ENCODE peak calls at places on chromosomes 4 and X, in eight cellular contexts. T is stomach, I is tibial artery, D is IMR-90, E is PC-3, K is cardiac muscle cell, C is breast epithelium, X is fibroblast of lung. U is an unnamed sample.

GRCh38 chr4:158936238-158936637 is 166.6 kb upstream of the RAPGEF2 start:
- DNase-seq in C (no peak), D (no peak), K (no peak), E (no peak), X (peak; percentile 56), I (no peak), T (no peak), U (no peak)

GRCh38 chr4:126604273-126604867 is 1028.4 kb upstream of the INTU start:
- DNase-seq in T (no peak), D (peak; percentile 61), K (peak; percentile 65), C (no peak), X (peak; percentile 71), E (peak; percentile 38), I (no peak), U (no peak)

GRCh38 chr4:84166486-84166885 is 332.6 kb downstream of the NKX6-1 start:
- DNase-seq in X (no peak), K (no peak), I (no peak), C (no peak), E (no peak), T (no peak), D (no peak), U (no peak)

GRCh38 chr4:32485976-32486375 is 1765.8 kb downstream of the PCDH7 start:
- DNase-seq in C (no peak), X (peak; percentile 7), E (no peak), I (no peak), D (no peak), K (peak; percentile 41), T (no peak), U (no peak)

GRCh38 chr4:57100979-57101629 is 9.1 kb downstream of the IGFBP7 start:
- DNase-seq in K (peak; percentile 49), D (no peak), T (no peak), X (no peak), C (no peak), E (no peak), I (no peak), U (no peak)

GRCh38 chr4:17336524-17336941 is 175.4 kb downstream of the QDPR start:
- DNase-seq in E (no peak), T (no peak), D (peak; percentile 48), K (peak; percentile 52), I (no peak), C (no peak), X (no peak), U (peak; percentile 9)

GRCh38 chrX:28586291-28586690 is 955 bp upstream of the IL1RAPL1 start:
- DNase-seq in C (no peak), X (peak; percentile 61), D (peak; percentile 45), E (peak; percentile 20), K (peak; percentile 70), I (no peak), T (no peak), U (peak; percentile 10)

GRCh38 chr4:138627096-138627495 is 384.9 kb upstream of the SLC7A11 start:
- DNase-seq in E (peak; percentile 65), T (no peak), K (no peak), I (no peak), D (peak; percentile 20), C (no peak), X (peak; percentile 15), U (no peak)

GRCh38 chr4:88802138-88802537 is 104.5 kb upstream of the NAP1L5 start:
- DNase-seq in T (no peak), D (no peak), I (no peak), E (no peak), K (no peak), X (no peak), C (no peak), U (no peak)
- TF ChIP-seq CTCF in T (no peak), D (no peak), I (no peak), E (no peak), K (no peak), X (no peak), C (no peak), U (no peak)

GRCh38 chrX:46927718-46928117 is 15.5 kb downstream of the JADE3 start:
- DNase-seq in X (no peak), I (no peak), K (no peak), D (no peak), T (no peak), C (no peak), E (no peak), U (no peak)
- H3K4me3 ChIP-seq in X (no peak overlapping the region), I (no peak overlapping the region), K (no peak overlapping the region), D (no peak overlapping the region), T (no peak overlapping the region), C (no peak overlapping the region), E (no peak overlapping the region), U (no peak overlapping the region)

DNA sequence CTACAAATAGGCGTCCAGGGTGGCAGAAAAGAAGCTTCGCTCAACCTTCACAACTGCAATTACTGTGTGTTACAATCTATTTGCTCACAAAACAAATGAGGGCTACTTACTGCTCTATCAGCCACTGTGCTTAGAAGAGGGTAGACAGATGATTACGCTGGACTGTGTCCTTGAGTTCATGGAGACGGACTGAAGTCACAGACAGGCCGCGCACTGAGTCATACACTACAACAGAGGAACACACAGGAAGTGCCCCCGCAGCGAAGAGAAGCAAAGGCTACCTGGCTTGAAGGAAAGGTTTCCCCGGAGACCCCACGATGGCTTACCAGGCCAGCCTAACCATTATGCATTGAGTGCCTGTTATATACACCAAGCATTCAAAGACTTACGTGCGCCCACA is 25.6 kb downstream of the FAT1 start:
- DNase-seq in C (no peak), I (no peak), K (no peak), E (no peak), X (no peak), T (no peak), D (no peak), U (no peak)
- H3K27ac ChIP-seq in C (no peak overlapping the region), I (peak overlapping the region; percentile 85), K (no peak overlapping the region), E (no peak overlapping the region), X (no peak overlapping the region), T (no peak overlapping the region), D (no peak overlapping the region), U (no peak overlapping the region)

GRCh38 chrX:109880629-109881028 is 122.3 kb upstream of the TMEM164 start:
- DNase-seq in X (no peak), T (no peak), D (no peak), I (no peak), K (no peak), C (no peak), E (no peak), U (no peak)
- TF ChIP-seq CTCF in X (no peak), T (no peak), D (no peak), I (no peak), K (no peak), C (no peak), E (no peak), U (no peak)

GRCh38 chr4:5710962-5711478 is at the start of gene EVC:
- DNase-seq in E (peak; percentile 70), D (peak; percentile 74), C (peak; percentile 75), K (peak; percentile 83), I (peak; percentile 92), T (peak; percentile 62), X (peak; percentile 81), U (peak; percentile 63)

GRCh38 chr4:5707366-5708133 is 809 bp downstream of the EVC2 start:
- DNase-seq in C (no peak), I (no peak), D (no peak), T (no peak), E (no peak), K (no peak), X (peak; percentile 15), U (no peak)

GRCh38 chr4:5710065-5710961 is 688 bp upstream of the EVC start:
- DNase-seq in T (no peak), C (no peak), X (peak; percentile 48), D (peak; percentile 18), K (peak; percentile 37), E (peak; percentile 20), I (no peak), U (no peak)

GRCh38 chr4:5708171-5708828 is at the start of gene EVC2:
- DNase-seq in C (peak; percentile 66), E (peak; percentile 23), I (peak; percentile 86), T (peak; percentile 60), X (peak; percentile 60), D (peak; percentile 46), K (peak; percentile 80), U (peak; percentile 58)

DNA sequence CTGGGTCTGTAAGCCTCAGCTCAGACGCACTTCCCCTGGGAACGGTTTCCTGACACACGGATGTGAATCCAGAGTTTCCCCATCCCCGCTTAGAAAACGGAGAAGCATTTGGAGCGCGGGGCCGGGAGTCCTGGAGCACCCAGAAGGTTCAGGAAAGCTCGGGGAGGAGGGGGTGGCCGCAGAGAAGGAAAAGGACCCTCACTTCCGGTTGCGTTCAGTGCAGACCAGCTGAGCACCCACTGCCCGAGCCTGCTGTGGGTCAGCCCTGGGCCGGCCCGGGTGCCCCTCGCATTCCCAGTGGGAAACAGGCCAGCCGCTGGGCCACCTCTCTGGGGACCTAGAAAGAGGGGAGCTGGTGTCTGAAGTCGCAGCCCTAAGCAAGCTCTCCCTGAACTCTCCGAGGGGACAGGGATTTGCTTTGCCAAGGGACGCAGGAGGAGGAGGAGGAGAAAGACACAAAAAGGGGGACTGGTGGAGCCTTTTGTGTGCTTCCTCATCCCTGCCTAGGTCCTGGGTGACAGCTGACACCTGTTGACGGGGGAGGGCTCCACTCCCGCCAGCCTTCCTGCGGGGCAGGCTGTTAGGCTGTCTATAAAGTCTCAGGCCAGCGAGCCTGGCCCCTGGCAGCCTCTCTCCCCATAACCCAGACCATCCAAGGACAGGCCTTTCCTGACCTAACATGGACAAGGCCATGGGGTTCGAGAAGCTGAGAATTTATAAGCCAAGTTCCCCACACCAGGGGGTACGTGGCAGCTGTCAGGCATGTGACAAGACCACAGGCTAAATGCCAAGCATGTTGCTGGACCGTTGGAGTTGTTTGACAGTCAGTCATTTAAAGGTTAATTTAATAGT is 696 bp upstream of the EVC2 start:
- DNase-seq in C (no peak), X (peak; percentile 2), K (no peak), E (no peak), T (no peak), D (no peak), I (no peak), U (no peak)
- H3K4me3 ChIP-seq in C (peak overlapping the region; percentile 83), X (peak overlapping the region; percentile 44), K (peak overlapping the region; percentile 56), E (peak overlapping the region; percentile 69), T (peak overlapping the region; percentile 65), D (peak overlapping the region; percentile 63), I (peak overlapping the region; percentile 92), U (peak overlapping the region; percentile 70)

DNA sequence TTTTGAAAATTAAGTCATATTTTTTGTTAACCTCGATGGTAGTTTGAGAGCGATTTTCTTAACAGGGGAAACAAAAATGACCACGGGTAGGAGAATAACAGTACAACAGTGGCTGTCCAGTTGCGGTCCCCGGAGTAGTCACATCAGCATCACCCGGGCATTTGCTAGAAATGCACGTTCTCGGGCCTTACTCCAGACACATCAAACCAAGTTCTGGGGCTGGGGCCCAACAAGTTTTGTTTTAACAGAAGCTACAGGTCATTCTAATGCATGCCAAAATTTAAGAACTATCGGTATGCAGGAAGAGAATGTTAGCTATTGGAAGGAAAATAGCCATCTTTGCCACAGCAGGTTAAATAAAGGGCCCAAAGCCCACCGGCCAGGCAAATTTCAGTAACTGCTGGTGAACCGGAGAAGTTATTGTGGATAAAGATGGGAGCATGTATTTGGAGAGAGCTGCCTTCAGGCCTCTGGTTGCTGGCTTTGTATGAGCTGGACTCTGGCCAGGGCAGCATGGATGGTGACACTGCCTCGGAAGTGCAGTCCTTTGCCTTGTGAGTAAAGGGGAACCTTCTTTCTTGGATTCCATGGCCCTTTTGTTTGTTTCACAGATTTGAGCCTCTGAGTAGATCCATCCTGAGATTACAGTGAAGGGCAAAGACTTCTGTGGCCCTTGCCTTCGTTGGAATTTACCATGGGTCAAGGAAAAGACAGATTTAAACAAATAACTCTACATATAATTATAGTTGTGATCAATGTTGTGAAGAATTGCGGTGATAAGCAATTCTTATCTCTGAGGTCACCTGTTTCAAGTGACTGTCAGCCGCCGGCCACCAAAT is 62.1 kb downstream of the TBC1D14 start:
- DNase-seq in I (no peak), C (no peak), E (no peak), T (peak; percentile 49), X (no peak), D (no peak), K (no peak), U (no peak)
- H3K27ac ChIP-seq in I (no peak overlapping the region), C (peak overlapping the region; percentile 18), E (no peak overlapping the region), T (no peak overlapping the region), X (no peak overlapping the region), D (no peak overlapping the region), K (no peak overlapping the region), U (no peak overlapping the region)

U was measured in transverse colon.